ENCODE peak calls at places on chromosomes 4 and X, in seven cellular contexts. C is Karpas-422, Z is K562, R is endothelial cell of umbilical vein, X is H1, B is HCT116, S is SK-N-SH. N is an unnamed sample. For H4K20me1, the result is how much of the 10 kb centered on the place peaks cover.

GRCh38 chr4:26748805-26749204 is 111.8 kb upstream of the STIM2 start:
- DNase-seq in C (peak), Z (no peak), R (no peak), X (no peak), B (no peak), S (no peak), N (no peak)

GRCh38 chr4:87901426-87901825 is 68.7 kb downstream of the MEPE start:
- DNase-seq in C (no peak), Z (no peak), R (no peak), X (no peak), B (no peak), S (peak), N (no peak)

GRCh38 chrX:12441376-12442128 is 303.3 kb downstream of the FRMPD4 start:
- DNase-seq in C (no peak), Z (no peak), R (no peak), X (no peak), B (no peak), S (no peak), N (no peak)

GRCh38 chr4:151674804-151675290 is 86.0 kb downstream of the GATB start:
- DNase-seq in C (no peak), Z (no peak), R (peak), X (peak), B (no peak), S (peak), N (peak)

GRCh38 chr4:157195374-157195773 is 25.2 kb upstream of the GRIA2 start:
- DNase-seq in C (no peak), Z (no peak), R (no peak), X (no peak), B (no peak), S (no peak), N (no peak)

GRCh38 chr4:166972071-166972470 is 262.2 kb downstream of the SPOCK3 start:
- DNase-seq in C (no peak), Z (no peak), R (no peak), X (no peak), B (no peak), S (no peak), N (no peak)

GRCh38 chr4:75512336-75513211 is 1.6 kb downstream of the RCHY1 start:
- DNase-seq in C (peak), Z (peak), R (peak), X (no peak), B (no peak), S (no peak), N (no peak)

GRCh38 chr4:15003891-15004700 is 1.8 kb downstream of the CPEB2 start:
- DNase-seq in C (peak), Z (peak), R (peak), X (peak), B (no peak), S (peak), N (peak)

GRCh38 chr4:54232151-54232688 is 3.1 kb downstream of the PDGFRA start:
- DNase-seq in C (no peak), Z (no peak), R (no peak), X (peak), B (no peak), S (no peak), N (peak)

GRCh38 chr4:7938513-7939376 is 916 bp downstream of the AFAP1 start:
- DNase-seq in C (no peak), Z (no peak), R (peak), X (no peak), B (no peak), S (peak), N (peak)

GRCh38 chr4:43048570-43048969 is 156.1 kb downstream of the GRXCR1 start:
- DNase-seq in C (peak), Z (no peak), R (no peak), X (no peak), B (no peak), S (no peak), N (peak)

GRCh38 chrX:46268429-46268828 is 276.8 kb downstream of the ZNF674 start:
- DNase-seq in C (no peak), Z (no peak), R (no peak), X (no peak), B (peak), S (no peak), N (no peak)

GRCh38 chrX:40513012-40513411 is 67.8 kb upstream of the ATP6AP2 start:
- DNase-seq in C (no peak), Z (no peak), R (no peak), X (no peak), B (no peak), S (no peak), N (no peak)

GRCh38 chrX:81174286-81174685 is 27.4 kb downstream of the HMGN5 start:
- DNase-seq in C (peak), Z (no peak), R (peak), X (no peak), B (no peak), S (no peak), N (peak)

GRCh38 chr4:74410272-74410671 is 34.7 kb upstream of the AREG start:
- DNase-seq in C (no peak), Z (no peak), R (no peak), X (no peak), B (no peak), S (no peak), N (peak)

GRCh38 chrX:7925867-7926472 is 1.2 kb downstream of the PNPLA4 start:
- DNase-seq in C (peak), Z (peak), R (peak), X (peak), B (peak), S (peak), N (peak)

GRCh38 chrX:109199726-109200125 is 282.2 kb downstream of the GUCY2F start:
- DNase-seq in C (no peak), Z (no peak), R (no peak), X (no peak), B (no peak), S (no peak), N (no peak)

GRCh38 chr4:150668824-150669223 is 86.9 kb downstream of the MAB21L2 start:
- DNase-seq in C (peak), Z (peak), R (no peak), X (no peak), B (no peak), S (no peak), N (peak)

GRCh38 chrX:42770566-42770965 is 7.4 kb downstream of the PPP1R2C start:
- DNase-seq in C (no peak), Z (no peak), R (no peak), X (no peak), B (no peak), S (no peak), N (no peak)

GRCh38 chr4:24884925-24885324 is 27.9 kb downstream of the CCDC149 start:
- DNase-seq in C (no peak), Z (peak), R (no peak), X (no peak), B (no peak), S (no peak), N (no peak)

GRCh38 chr4:168648494-168648893 is 151.6 kb downstream of the PALLD start:
- DNase-seq in C (no peak), Z (no peak), R (no peak), X (no peak), B (no peak), S (no peak), N (no peak)

GRCh38 chr4:185911556-185912064 is 99.6 kb upstream of the SORBS2 start:
- DNase-seq in C (no peak), Z (no peak), R (peak), X (no peak), B (no peak), S (peak), N (no peak)

GRCh38 chr4:121574618-121575017 is 122.2 kb downstream of the ANXA5 start:
- DNase-seq in C (peak), Z (no peak), R (no peak), X (no peak), B (no peak), S (no peak), N (no peak)

GRCh38 chr4:90542216-90542615 is 415.0 kb downstream of the CCSER1 start:
- DNase-seq in C (no peak), Z (no peak), R (peak), X (no peak), B (no peak), S (no peak), N (no peak)

GRCh38 chrX:119602701-119603255 is 3.4 kb downstream of the NKRF start:
- DNase-seq in C (no peak), Z (no peak), R (no peak), X (no peak), B (no peak), S (no peak), N (no peak)

GRCh38 chrX:104285201-104285600 is 30.5 kb upstream of the ESX1 start:
- DNase-seq in C (no peak), Z (no peak), R (no peak), X (no peak), B (no peak), S (no peak), N (no peak)

GRCh38 chrX:100748133-100748532 is 16.2 kb upstream of the SYTL4 start:
- DNase-seq in C (no peak), Z (peak), R (peak), X (no peak), B (peak), S (no peak), N (no peak)

GRCh38 chr4:172851534-172851933 is 317.1 kb upstream of the GALNT7 start:
- DNase-seq in C (no peak), Z (no peak), R (no peak), X (no peak), B (no peak), S (no peak), N (no peak)

GRCh38 chrX:72712094-72712755 is 1.9 kb downstream of the PHKA1 start:
- DNase-seq in C (no peak), Z (no peak), R (peak), X (no peak), B (no peak), S (peak), N (no peak)

GRCh38 chr4:61795998-61796397 is 595.9 kb downstream of the ADGRL3 start:
- DNase-seq in C (no peak), Z (no peak), R (no peak), X (no peak), B (no peak), S (no peak), N (no peak)

GRCh38 chr4:116870667-116871066 is 214.7 kb downstream of the TRAM1L1 start:
- DNase-seq in C (no peak), Z (no peak), R (no peak), X (no peak), B (no peak), S (no peak), N (peak)

GRCh38 chr4:52869196-52869595 is 7.1 kb downstream of the RASL11B start:
- DNase-seq in C (no peak), Z (no peak), R (no peak), X (no peak), B (no peak), S (peak), N (no peak)

DNA sequence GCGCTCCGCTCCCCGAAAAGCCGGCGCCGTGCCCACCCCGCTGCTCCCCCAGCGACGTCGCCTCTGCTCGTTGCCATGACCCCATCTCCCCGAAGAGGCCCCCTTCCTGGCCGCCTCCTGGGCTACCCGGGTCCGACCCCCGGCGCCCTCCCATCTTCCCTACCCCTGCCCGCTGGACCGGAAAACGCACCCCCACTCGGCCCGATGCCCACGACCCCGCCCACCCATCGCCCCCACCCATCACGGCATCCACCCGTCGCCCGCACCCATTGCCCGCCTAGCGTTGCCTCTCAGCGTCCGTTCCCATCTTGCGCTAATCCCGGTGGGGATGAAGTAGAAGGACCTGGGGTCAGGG is 421 bp downstream of the GDI1 start:
- DNase-seq in C (no peak), Z (no peak), R (no peak), X (no peak), B (no peak), S (peak), N (no peak)
- H4K20me1 ChIP-seq in C (under half), Z (under half), R (under half), X (under half), B (under half), S (under half), N (under half)

GRCh38 chr4:159141193-159141592 is 38.3 kb downstream of the RAPGEF2 start:
- DNase-seq in C (no peak), Z (no peak), R (no peak), X (no peak), B (no peak), S (no peak), N (no peak)
- H4K20me1 ChIP-seq in C (under half), Z (under half), R (under half), X (under half), B (under half), S (half or more), N (under half)

DNA sequence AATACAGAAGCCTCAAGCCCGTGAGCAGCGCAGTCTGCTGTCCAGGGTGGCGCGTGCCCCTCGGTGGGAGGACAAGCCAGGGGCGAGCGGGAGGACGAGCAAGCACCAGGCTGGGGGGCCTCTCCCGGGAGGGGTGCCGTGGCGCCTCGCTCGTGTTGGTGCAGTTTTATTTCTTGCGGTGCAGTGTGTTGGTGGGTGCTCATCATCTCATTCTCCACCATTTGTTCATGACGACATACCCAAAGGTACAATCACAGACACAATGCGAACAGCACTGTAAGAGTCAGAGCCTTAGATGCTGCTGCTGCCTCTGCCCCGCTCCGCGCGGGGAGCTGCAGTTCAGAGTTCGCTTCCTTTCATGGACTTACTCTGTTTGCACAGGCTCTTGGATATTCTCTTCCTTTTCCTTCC is 30.3 kb downstream of the RGS12 start:
- DNase-seq in C (no peak), Z (no peak), R (peak), X (no peak), B (no peak), S (no peak), N (no peak)
- H4K20me1 ChIP-seq in C (under half), Z (under half), R (under half), X (under half), B (under half), S (under half), N (under half)

GRCh38 chr4:912548-913279 is 19.4 kb downstream of the GAK start:
- DNase-seq in C (no peak), Z (no peak), R (no peak), X (no peak), B (no peak), S (no peak), N (no peak)

GRCh38 chr4:914531-914930 is 17.6 kb downstream of the GAK start:
- DNase-seq in C (no peak), Z (no peak), R (no peak), X (no peak), B (no peak), S (no peak), N (no peak)

GRCh38 chr4:915595-915994 is 16.5 kb downstream of the GAK start:
- DNase-seq in C (no peak), Z (no peak), R (peak), X (no peak), B (no peak), S (no peak), N (no peak)

GRCh38 chr4:913280-913618 is 18.9 kb downstream of the GAK start:
- DNase-seq in C (no peak), Z (no peak), R (no peak), X (no peak), B (no peak), S (no peak), N (no peak)

DNA sequence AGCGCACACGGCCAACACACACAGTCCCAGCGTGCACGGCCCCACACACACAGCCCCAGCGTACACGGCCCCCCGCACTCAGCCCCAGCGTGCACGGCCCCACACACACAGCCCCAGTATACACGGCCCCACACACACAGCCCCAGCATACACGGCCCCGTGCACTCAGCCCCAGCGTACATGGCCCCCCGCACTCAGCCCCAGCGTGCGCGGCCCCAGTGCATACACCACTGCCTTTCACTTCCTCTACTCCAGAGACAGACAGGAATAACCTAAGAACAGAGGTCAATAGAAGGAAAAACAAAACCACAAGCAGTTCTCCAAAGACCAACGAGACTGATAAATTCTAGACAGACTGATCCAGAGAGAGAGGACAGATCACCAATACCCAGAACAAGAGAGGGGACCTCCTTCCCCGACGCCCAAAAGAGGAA is 17.1 kb downstream of the GAK start:
- DNase-seq in C (no peak), Z (no peak), R (no peak), X (no peak), B (no peak), S (no peak), N (no peak)
- H4K20me1 ChIP-seq in C (under half), Z (under half), R (under half), X (under half), B (under half), S (under half), N (under half)

GRCh38 chrX:44881549-44881948 is 8.6 kb downstream of the KDM6A start:
- DNase-seq in C (no peak), Z (no peak), R (no peak), X (no peak), B (no peak), S (no peak), N (no peak)

GRCh38 chrX:44875185-44875489 is 2.1 kb downstream of the KDM6A start:
- DNase-seq in C (no peak), Z (no peak), R (no peak), X (no peak), B (no peak), S (no peak), N (no peak)

GRCh38 chrX:44876076-44876475 is 3.1 kb downstream of the KDM6A start:
- DNase-seq in C (no peak), Z (no peak), R (peak), X (no peak), B (no peak), S (no peak), N (no peak)

GRCh38 chrX:44876767-44877166 is 3.8 kb downstream of the KDM6A start:
- DNase-seq in C (no peak), Z (no peak), R (no peak), X (no peak), B (no peak), S (no peak), N (no peak)

DNA sequence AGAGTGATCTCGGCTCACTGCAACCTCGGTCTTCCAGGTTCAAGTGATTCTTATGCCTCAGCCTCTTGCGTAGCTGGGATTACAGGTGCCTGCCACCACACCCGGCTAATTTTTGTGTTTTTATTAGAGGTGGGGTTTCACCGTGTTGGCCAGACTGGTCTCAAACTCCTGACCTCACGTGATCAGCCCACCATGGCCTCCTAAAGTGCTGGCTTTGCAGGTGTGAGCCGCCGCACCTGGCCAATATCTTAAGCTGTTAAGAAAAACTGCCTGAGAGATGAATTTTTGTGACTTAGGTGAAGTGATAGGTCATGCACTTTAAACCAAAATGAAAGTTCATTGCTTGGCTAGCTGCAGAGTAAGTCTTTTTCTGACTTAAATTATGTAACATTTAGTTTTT is 5.8 kb downstream of the KDM6A start:
- DNase-seq in C (no peak), Z (no peak), R (no peak), X (no peak), B (no peak), S (no peak), N (no peak)
- H4K20me1 ChIP-seq in C (under half), Z (under half), R (under half), X (under half), B (under half), S (half or more), N (under half)

GRCh38 chrX:25003066-25003849 is 12.5 kb downstream of the ARX start:
- DNase-seq in C (no peak), Z (no peak), R (no peak), X (no peak), B (no peak), S (no peak), N (peak)
- H4K20me1 ChIP-seq in C (under half), Z (under half), R (under half), X (under half), B (under half), S (under half), N (under half)

GRCh38 chrX:1480082-1480785 is 27.5 kb upstream of the ASMTL start:
- DNase-seq in C (no peak), Z (no peak), R (peak), X (peak), B (no peak), S (no peak), N (no peak)
- H4K20me1 ChIP-seq in C (under half), Z (under half), R (under half), X (under half), B (under half), S (under half), N (under half)